ENCODE peak calls at places on chromosomes 2 and 18, in seven cellular contexts. H is GM20000; K is NCI-H2029 treated with DMSO at 0.1 percent for 48 hours; G is activated effector memory CD4-positive, alpha-beta T cell treated with Interleukin-2 at 50 U/mL for 16 hours; X is activated T-cell treated with anti-CD3 and anti-CD28 coated beads for 1 hour; N is SK-MEL-5; Q is GM19239. O is an unnamed sample.

GRCh38 chr2:238091426-238092060 is 8.6 kb upstream of the ESPNL start:
- DNase-seq in Q (no peak), X (no peak), K (no peak), H (no peak), N (no peak), G (no peak), O (no peak)

GRCh38 chr2:190984595-190984994 is 29.4 kb downstream of the STAT1 start:
- DNase-seq in Q (no peak), X (no peak), K (no peak), N (peak), H (no peak), G (no peak), O (no peak)

GRCh38 chr2:21038403-21039073 is 5.3 kb downstream of the APOB start:
- DNase-seq in G (no peak), H (no peak), N (no peak), K (peak), Q (no peak), X (no peak), O (no peak)

GRCh38 chr2:165067958-165068612 is 112.8 kb upstream of the SLC38A11 start:
- DNase-seq in Q (no peak), N (peak), G (no peak), X (no peak), H (no peak), K (peak), O (peak)

GRCh38 chr2:205712983-205713531 is 30.8 kb downstream of the NRP2 start:
- DNase-seq in N (no peak), X (no peak), G (no peak), K (no peak), H (no peak), Q (no peak), O (no peak)

GRCh38 chr2:144152817-144153271 is 367.1 kb downstream of the ZEB2 start:
- DNase-seq in H (no peak), G (no peak), Q (no peak), N (no peak), K (no peak), X (no peak), O (no peak)

GRCh38 chr2:224101820-224102630 is 62.9 kb upstream of the SERPINE2 start:
- DNase-seq in N (peak), H (no peak), Q (no peak), G (no peak), X (no peak), K (no peak), O (no peak)

GRCh38 chr18:46301571-46301970 is 197.4 kb downstream of the HAUS1 start:
- DNase-seq in H (no peak), K (no peak), X (no peak), G (no peak), Q (no peak), N (no peak), O (no peak)

GRCh38 chr2:214543386-214543955 is 132.6 kb downstream of the VWC2L start:
- DNase-seq in H (no peak), Q (no peak), G (no peak), N (peak), X (no peak), K (peak), O (no peak)

GRCh38 chr2:99430614-99431258 is 59.1 kb downstream of the REV1 start:
- DNase-seq in X (no peak), Q (no peak), H (no peak), G (no peak), N (no peak), K (no peak), O (no peak)

GRCh38 chr18:2714140-2714539 is 58.6 kb downstream of the SMCHD1 start:
- DNase-seq in H (no peak), N (no peak), K (no peak), Q (no peak), G (no peak), X (no peak), O (no peak)

GRCh38 chr18:79936641-79937040 is 14.8 kb downstream of the SLC66A2 start:
- DNase-seq in H (no peak), N (no peak), G (no peak), X (no peak), K (no peak), Q (no peak), O (no peak)

GRCh38 chr2:26922638-26923466 is 47.6 kb upstream of the MAPRE3 start:
- DNase-seq in K (peak), G (no peak), H (peak), Q (peak), X (peak), N (peak), O (peak)

GRCh38 chr2:168801961-168802824 is at the start of gene NOSTRIN:
- DNase-seq in X (no peak), Q (no peak), H (no peak), K (no peak), G (no peak), N (no peak), O (peak)

GRCh38 chr2:56376699-56377665 is 193.2 kb downstream of the CCDC85A start:
- DNase-seq in G (no peak), X (no peak), Q (no peak), K (no peak), N (no peak), H (no peak), O (no peak)

GRCh38 chr2:101197215-101197745 is 46.1 kb upstream of the TBC1D8 start:
- DNase-seq in Q (no peak), X (no peak), H (no peak), G (no peak), K (no peak), N (peak), O (no peak)

GRCh38 chr2:71710805-71711469 is 257.6 kb downstream of the DYSF start:
- DNase-seq in X (no peak), K (no peak), H (no peak), N (no peak), Q (no peak), G (no peak), O (peak)

GRCh38 chr2:54424555-54425163 is 31.5 kb upstream of the SPTBN1 start:
- DNase-seq in H (no peak), G (no peak), N (no peak), K (no peak), X (no peak), Q (no peak), O (peak)

GRCh38 chr2:170523506-170523905 is 191.6 kb upstream of the SP5 start:
- DNase-seq in Q (no peak), H (no peak), G (no peak), K (no peak), X (no peak), N (peak), O (no peak)

GRCh38 chr2:157559061-157559460 is 69.6 kb downstream of the ACVR1C start:
- DNase-seq in G (no peak), X (no peak), K (no peak), H (no peak), N (no peak), Q (no peak), O (no peak)

GRCh38 chr2:74845217-74845751 is 11.4 kb downstream of the HK2 start:
- DNase-seq in G (peak), X (peak), Q (no peak), N (peak), H (no peak), K (peak), O (no peak)

GRCh38 chr18:79823120-79823519 is 25.4 kb downstream of the KCNG2 start:
- DNase-seq in G (no peak), X (no peak), H (no peak), N (no peak), Q (no peak), K (no peak), O (no peak)

GRCh38 chr2:62654423-62654791 is 51.1 kb upstream of the EHBP1 start:
- DNase-seq in N (no peak), G (no peak), X (no peak), Q (no peak), H (no peak), K (no peak), O (no peak)

GRCh38 chr2:80102026-80102425 is 202.5 kb downstream of the LRRTM1 start:
- DNase-seq in Q (no peak), N (no peak), K (no peak), G (no peak), H (no peak), X (no peak), O (no peak)

GRCh38 chr2:101406867-101407266 is 19.6 kb upstream of the CREG2 start:
- DNase-seq in K (no peak), H (no peak), G (no peak), Q (no peak), X (no peak), N (peak), O (no peak)

GRCh38 chr18:62420151-62420512 is 95.0 kb downstream of the TNFRSF11A start:
- DNase-seq in X (no peak), G (no peak), H (no peak), Q (no peak), K (no peak), N (no peak), O (no peak)

GRCh38 chr18:46771141-46771540 is 14.3 kb upstream of the ST8SIA5 start:
- DNase-seq in N (no peak), X (no peak), K (no peak), Q (no peak), H (no peak), G (no peak), O (no peak)

GRCh38 chr2:159226059-159226461 is 60.4 kb downstream of the WDSUB1 start:
- DNase-seq in N (peak), X (no peak), G (no peak), Q (no peak), H (peak), K (peak), O (no peak)

GRCh38 chr18:2536493-2536892 is 34.8 kb downstream of the METTL4 start:
- DNase-seq in N (no peak), Q (no peak), G (no peak), H (no peak), K (no peak), X (no peak), O (no peak)

GRCh38 chr2:105582952-105583660 is 161.6 kb upstream of the NCK2 start:
- DNase-seq in K (no peak), Q (no peak), N (no peak), H (no peak), X (no peak), G (no peak), O (peak)

GRCh38 chr2:3447789-3448317 is 68.4 kb downstream of the TRAPPC12 start:
- DNase-seq in H (no peak), N (no peak), X (no peak), K (no peak), G (no peak), Q (no peak), O (no peak)

GRCh38 chr2:54570925-54571694 is 115.0 kb downstream of the SPTBN1 start:
- DNase-seq in Q (no peak), K (peak), N (peak), H (peak), G (peak), X (peak), O (no peak)

GRCh38 chr2:125516496-125517109 is 1139.4 kb upstream of the GYPC start:
- DNase-seq in N (peak), G (no peak), K (peak), Q (no peak), X (no peak), H (peak), O (peak)

GRCh38 chr2:197207106-197207505 is 103.5 kb downstream of the ANKRD44 start:
- DNase-seq in X (no peak), G (no peak), N (peak), Q (no peak), K (no peak), H (no peak), O (no peak)

GRCh38 chr2:218799990-218800389 is 18.0 kb downstream of the CYP27A1 start:
- DNase-seq in H (no peak), X (no peak), G (no peak), N (no peak), Q (no peak), K (no peak), O (no peak)

GRCh38 chr2:213644926-213645325 is 360.7 kb downstream of the SPAG16 start:
- DNase-seq in Q (no peak), X (no peak), G (no peak), K (no peak), H (no peak), N (no peak), O (no peak)

GRCh38 chr2:72888438-72889202 is 1.4 kb downstream of the SPR start:
- DNase-seq in X (no peak), N (no peak), H (no peak), Q (no peak), K (no peak), G (no peak), O (no peak)

GRCh38 chr18:37955201-37955600 is 389.6 kb upstream of the CELF4 start:
- DNase-seq in N (no peak), Q (no peak), H (no peak), K (no peak), X (no peak), G (no peak), O (no peak)